ENCODE peak calls at places on chromosomes 11 and 22, in eight cellular contexts. J is neural progenitor cell, L is suprapubic skin, N is fibroblast of mammary gland, F is esophagus squamous epithelium, X is left ventricle myocardium inferior, Y is GM12865, K is fibroblast of the aortic adventitia. M is an unnamed sample.

GRCh38 chr22:49636649-49637048 is 191.0 kb downstream of the BRD1 start:
- DNase-seq in J (no peak), L (no peak), N (no peak), F (no peak), X (no peak), Y (no peak), K (no peak), M (no peak)

GRCh38 chr11:61940466-61940865 is 9.7 kb upstream of the BEST1 start:
- DNase-seq in J (no peak), L (no peak), N (no peak), F (no peak), X (no peak), Y (no peak), K (no peak), M (no peak)

GRCh38 chr22:49448546-49448945 is 379.1 kb downstream of the BRD1 start:
- DNase-seq in J (no peak), L (peak), N (no peak), F (no peak), X (no peak), Y (no peak), K (no peak), M (no peak)

GRCh38 chr11:7501251-7501650 is 12.5 kb upstream of the PPFIBP2 start:
- DNase-seq in J (no peak), L (no peak), N (no peak), F (no peak), X (no peak), Y (no peak), K (no peak), M (no peak)

GRCh38 chr11:116055064-116055463 is 550.8 kb upstream of the CADM1 start:
- DNase-seq in J (no peak), L (no peak), N (no peak), F (no peak), X (no peak), Y (no peak), K (no peak), M (no peak)

GRCh38 chr22:19974233-19974861 is 32.7 kb upstream of the TXNRD2 start:
- DNase-seq in J (peak), L (no peak), N (peak), F (no peak), X (no peak), Y (peak), K (peak), M (no peak)

GRCh38 chr11:115135936-115136335 is 368.3 kb downstream of the CADM1 start:
- DNase-seq in J (no peak), L (no peak), N (no peak), F (no peak), X (no peak), Y (no peak), K (no peak), M (no peak)

GRCh38 chr22:19111140-19111539 is 11.1 kb downstream of the DGCR2 start:
- DNase-seq in J (peak), L (peak), N (no peak), F (no peak), X (no peak), Y (no peak), K (no peak), M (no peak)

GRCh38 chr11:130449246-130449990 is 973 bp downstream of the ADAMTS15 start:
- DNase-seq in J (peak), L (no peak), N (no peak), F (no peak), X (no peak), Y (no peak), K (peak), M (no peak)

GRCh38 chr11:12436266-12436665 is 58.9 kb downstream of the PARVA start:
- DNase-seq in J (no peak), L (no peak), N (no peak), F (no peak), X (no peak), Y (no peak), K (no peak), M (no peak)

GRCh38 chr11:16081756-16082531 is 274.4 kb downstream of the SOX6 start:
- DNase-seq in J (peak), L (no peak), N (no peak), F (no peak), X (no peak), Y (no peak), K (no peak), M (no peak)

GRCh38 chr11:58075781-58076180 is 45.0 kb downstream of the OR6Q1 start:
- DNase-seq in J (no peak), L (no peak), N (peak), F (no peak), X (no peak), Y (no peak), K (no peak), M (no peak)

GRCh38 chr22:49298834-49299750 is 528.6 kb downstream of the BRD1 start:
- DNase-seq in J (no peak), L (peak), N (no peak), F (no peak), X (no peak), Y (no peak), K (no peak), M (no peak)

GRCh38 chr11:92865352-92865751 is 104.1 kb upstream of the MTNR1B start:
- DNase-seq in J (no peak), L (no peak), N (peak), F (no peak), X (no peak), Y (no peak), K (no peak), M (no peak)

GRCh38 chr22:24124247-24124646 is 57.0 kb upstream of the SUSD2 start:
- DNase-seq in J (no peak), L (no peak), N (no peak), F (no peak), X (no peak), Y (no peak), K (no peak), M (no peak)

GRCh38 chr11:112082729-112083128 is 3.8 kb downstream of the TIMM8B start:
- DNase-seq in J (no peak), L (no peak), N (peak), F (no peak), X (no peak), Y (no peak), K (no peak), M (no peak)

GRCh38 chr22:39570665-39571064 is at the start of gene CACNA1I:
- DNase-seq in J (no peak), L (no peak), N (no peak), F (no peak), X (no peak), Y (no peak), K (no peak), M (no peak)
- H3K4me3 ChIP-seq in J (no peak), L (no peak), N (no peak), F (no peak), X (no peak), Y (no peak), K (no peak), M (no peak)

GRCh38 chr11:72812604-72812967 is 1.6 kb upstream of the ATG16L2 start:
- DNase-seq in J (no peak), L (no peak), N (no peak), F (no peak), X (no peak), Y (peak), K (no peak), M (no peak)

GRCh38 chr11:72813740-72814138 is 472 bp upstream of the ATG16L2 start:
- DNase-seq in J (peak), L (no peak), N (peak), F (no peak), X (peak), Y (peak), K (no peak), M (no peak)

GRCh38 chr11:72812968-72813739 is 1.1 kb upstream of the ATG16L2 start:
- DNase-seq in J (peak), L (no peak), N (peak), F (no peak), X (peak), Y (peak), K (peak), M (no peak)

GRCh38 chr11:72814831-72815618 is 814 bp downstream of the ATG16L2 start:
- DNase-seq in J (peak), L (no peak), N (peak), F (no peak), X (no peak), Y (peak), K (peak), M (no peak)

DNA sequence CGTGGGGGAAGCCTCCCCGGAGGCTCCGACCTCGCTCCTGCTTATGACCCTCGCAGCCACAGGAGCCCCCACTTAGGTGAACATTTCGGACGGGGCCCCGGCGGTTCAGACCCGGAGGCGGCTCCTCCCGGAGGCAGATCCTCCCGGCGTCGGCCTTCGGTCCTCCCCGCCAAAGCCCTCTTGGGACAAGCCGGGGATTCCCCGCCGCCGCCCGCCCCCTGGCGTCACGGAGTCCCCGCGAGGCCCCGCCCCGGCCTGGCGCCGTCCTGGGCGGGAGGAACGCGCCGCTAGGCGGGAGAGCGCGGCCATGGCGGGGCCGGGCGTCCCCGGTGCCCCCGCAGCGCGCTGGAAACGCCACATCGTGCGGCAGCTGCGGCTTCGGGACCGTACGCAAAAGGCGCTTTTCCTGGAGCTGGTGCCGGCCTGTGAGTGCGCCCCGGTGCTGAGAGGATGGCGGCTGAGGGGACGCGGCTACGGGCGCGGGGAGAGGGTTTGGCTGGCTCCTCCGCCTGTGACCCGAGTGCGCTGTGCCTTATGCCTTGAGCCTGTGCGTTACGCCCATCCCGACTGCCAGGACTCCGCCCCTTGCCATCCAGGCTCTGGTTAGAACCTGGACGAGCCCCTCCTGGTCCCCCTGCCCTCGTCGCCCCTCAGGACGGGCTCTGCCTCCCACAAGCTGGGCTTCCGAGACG is at the start of gene ATG16L2:
- DNase-seq in J (peak), L (peak), N (peak), F (peak), X (peak), Y (peak), K (peak), M (no peak)
- TF ChIP-seq CTCF in J (peak), L (peak), N (no peak), F (peak), X (peak), Y (peak), K (no peak), M (no peak)

GRCh38 chr11:101582242-101583052 is 1.4 kb downstream of the TRPC6 start:
- DNase-seq in J (peak), L (no peak), N (peak), F (no peak), X (peak), Y (no peak), K (no peak), M (no peak)
- H3K4me3 ChIP-seq in J (peak), L (peak), N (peak), F (peak), X (peak), Y (no peak), K (no peak), M (peak)

GRCh38 chr22:35661377-35661937 is 13.2 kb downstream of the APOL6 start:
- DNase-seq in J (no peak), L (no peak), N (no peak), F (no peak), X (no peak), Y (no peak), K (peak), M (no peak)

GRCh38 chr22:35657571-35658312 is 9.5 kb downstream of the APOL6 start:
- DNase-seq in J (no peak), L (no peak), N (no peak), F (no peak), X (no peak), Y (no peak), K (no peak), M (no peak)

GRCh38 chr22:35664955-35665577 is 16.8 kb downstream of the APOL6 start:
- DNase-seq in J (no peak), L (no peak), N (no peak), F (no peak), X (no peak), Y (no peak), K (no peak), M (no peak)

DNA sequence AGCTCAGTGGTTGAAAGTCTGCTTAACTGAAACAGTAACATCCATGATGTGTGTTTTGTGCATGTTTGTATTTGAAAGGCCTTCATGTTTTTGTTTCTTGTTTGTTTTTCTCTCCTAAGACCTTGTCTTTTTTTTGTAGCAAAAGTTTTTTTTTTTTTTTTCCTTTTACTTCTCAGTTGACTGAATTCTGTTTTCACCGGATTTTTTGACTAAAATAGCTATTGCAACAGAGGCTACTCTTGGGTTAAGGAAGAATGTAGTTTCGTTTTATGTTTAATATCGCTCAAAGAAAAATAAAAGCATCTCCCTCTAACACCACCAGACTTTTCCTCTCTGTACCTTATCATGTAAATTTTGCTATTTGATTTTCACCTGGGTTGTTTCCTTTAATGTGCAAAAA is 15.1 kb downstream of the APOL6 start:
- DNase-seq in J (no peak), L (no peak), N (peak), F (no peak), X (no peak), Y (no peak), K (peak), M (no peak)
- TF ChIP-seq CTCF in J (no peak), L (no peak), N (no peak), F (no peak), X (no peak), Y (no peak), K (no peak), M (no peak)

GRCh38 chr22:39529487-39529851 is 3.1 kb downstream of the RPS19BP1 start:
- DNase-seq in J (no peak), L (no peak), N (no peak), F (no peak), X (no peak), Y (no peak), K (no peak), M (no peak)
- H3K4me3 ChIP-seq in J (no peak), L (peak), N (no peak), F (no peak), X (peak), Y (peak), K (no peak), M (peak)

GRCh38 chr11:43712676-43713075 is 32.1 kb downstream of the HSD17B12 start:
- DNase-seq in J (no peak), L (no peak), N (peak), F (no peak), X (no peak), Y (no peak), K (no peak), M (no peak)

GRCh38 chr11:43723617-43724016 is 43.1 kb downstream of the HSD17B12 start:
- DNase-seq in J (no peak), L (no peak), N (no peak), F (no peak), X (no peak), Y (no peak), K (no peak), M (no peak)

GRCh38 chr11:43718373-43718772 is 37.8 kb downstream of the HSD17B12 start:
- DNase-seq in J (no peak), L (no peak), N (no peak), F (no peak), X (no peak), Y (no peak), K (no peak), M (no peak)
- TF ChIP-seq CTCF in J (no peak), L (no peak), N (no peak), F (no peak), X (no peak), Y (no peak), K (no peak), M (no peak)

GRCh38 chr11:17526931-17527660 is 17.1 kb downstream of the USH1C start:
- DNase-seq in J (no peak), L (no peak), N (no peak), F (no peak), X (no peak), Y (no peak), K (no peak), M (no peak)

GRCh38 chr11:17524221-17524620 is 20.0 kb downstream of the USH1C start:
- DNase-seq in J (no peak), L (no peak), N (no peak), F (no peak), X (no peak), Y (no peak), K (no peak), M (no peak)

GRCh38 chr11:17525570-17525969 is 18.6 kb downstream of the USH1C start:
- DNase-seq in J (no peak), L (no peak), N (no peak), F (no peak), X (no peak), Y (no peak), K (no peak), M (no peak)

GRCh38 chr11:17528181-17528691 is 16.0 kb downstream of the USH1C start:
- DNase-seq in J (peak), L (no peak), N (peak), F (no peak), X (peak), Y (peak), K (peak), M (peak)

GRCh38 chr11:17526326-17526725 is 17.9 kb downstream of the USH1C start:
- DNase-seq in J (no peak), L (no peak), N (no peak), F (no peak), X (no peak), Y (no peak), K (no peak), M (no peak)
- H3K4me3 ChIP-seq in J (no peak), L (no peak), N (no peak), F (no peak), X (no peak), Y (no peak), K (no peak), M (no peak)

DNA sequence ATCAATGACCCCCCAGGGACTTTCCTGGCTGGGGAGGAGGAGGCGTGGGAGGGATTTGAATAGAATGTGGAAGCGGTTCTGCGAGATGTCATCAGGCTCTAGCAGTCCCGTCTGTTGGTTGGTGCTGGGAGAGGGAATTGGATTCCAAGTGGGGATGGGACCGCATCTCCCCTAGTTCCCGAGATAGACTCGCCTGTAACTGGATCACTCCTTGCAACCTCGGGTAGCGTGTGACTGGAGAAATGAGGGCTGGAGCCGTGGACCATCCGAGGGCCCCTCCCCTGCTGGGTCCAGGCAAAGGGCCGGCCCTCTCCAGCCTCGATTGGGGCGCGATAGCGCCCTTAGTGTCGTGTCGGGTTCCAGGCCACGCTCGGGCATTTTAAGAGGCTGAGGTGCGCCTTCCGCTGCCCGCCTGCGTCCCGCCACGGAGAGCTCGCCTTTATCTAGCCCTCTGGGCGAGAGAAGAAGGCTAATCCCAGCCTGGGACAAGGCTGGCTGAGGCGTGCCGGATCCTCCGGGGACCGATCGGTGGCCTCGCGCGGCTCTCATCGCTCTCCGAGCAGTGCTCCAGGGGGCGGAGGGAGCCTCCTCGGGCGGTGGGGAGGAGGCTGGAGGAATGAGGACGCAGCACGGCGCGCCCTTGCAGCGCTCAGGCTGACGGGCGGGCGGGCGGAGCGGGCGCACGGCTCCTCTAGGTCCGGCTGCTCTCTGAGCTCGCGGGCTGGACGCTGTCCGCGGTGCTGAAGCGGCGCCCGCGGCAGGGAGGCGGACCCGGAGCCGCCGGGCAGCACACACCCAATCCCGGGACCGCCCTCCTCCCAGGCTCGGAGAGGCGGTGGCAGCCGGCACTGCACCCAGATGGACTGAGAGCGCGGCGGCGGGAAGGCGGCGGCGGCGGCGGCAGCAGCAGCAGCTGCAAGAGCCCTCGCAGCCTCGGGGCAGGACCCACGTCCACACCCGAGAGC is 107.8 kb downstream of the OSBP2 start:
- DNase-seq in J (peak), L (peak), N (peak), F (no peak), X (peak), Y (peak), K (peak), M (peak)
- TF ChIP-seq CTCF in J (peak), L (peak), N (no peak), F (no peak), X (peak), Y (no peak), K (peak), M (no peak)

M was measured in HFF-Myc.